ENCODE peak calls at places on chromosomes 11 and 22, in eight cellular contexts. H, P, F, O, V, T, I and M are unnamed samples.

GRCh38 chr11:44178381-44178780 is 82.9 kb downstream of the EXT2 start:
- DNase-seq in P (peak; percentile 61), V (peak; percentile 34), I (no peak), O (peak; percentile 22), T (no peak), F (no peak), H (no peak), M (no peak)

GRCh38 chr22:41429232-41429945 is 17.2 kb downstream of the TOB2 start:
- DNase-seq in I (no peak), T (no peak), P (no peak), F (no peak), H (no peak), O (peak; percentile 27), V (no peak), M (no peak)

GRCh38 chr11:107263865-107264563 is 193.6 kb downstream of the CWF19L2 start:
- DNase-seq in F (no peak), H (no peak), V (no peak), T (no peak), O (no peak), I (no peak), P (no peak), M (no peak)

GRCh38 chr11:6554828-6555706 is 48.3 kb downstream of the RRP8 start:
- DNase-seq in V (no peak), P (no peak), O (no peak), I (no peak), T (no peak), H (no peak), F (no peak), M (no peak)

GRCh38 chr11:1152316-1153104 is 5.2 kb upstream of the MUC5AC start:
- DNase-seq in O (no peak), V (peak; percentile 57), H (no peak), T (no peak), F (peak; percentile 78), I (peak; percentile 16), P (no peak), M (no peak)

GRCh38 chr11:31870609-31871309 is 59.6 kb upstream of the PAX6 start:
- DNase-seq in T (peak; percentile 48), F (peak; percentile 67), I (peak; percentile 49), P (peak; percentile 95), H (peak; percentile 24), O (peak; percentile 50), V (peak; percentile 73), M (no peak)

GRCh38 chr11:18013790-18014507 is 1.1 kb upstream of the SERGEF start:
- DNase-seq in P (peak; percentile 60), T (no peak), I (peak; percentile 23), F (no peak), V (peak; percentile 13), H (no peak), O (peak; percentile 39), M (peak; percentile 8)

GRCh38 chr11:107549253-107549953 is 16.1 kb downstream of the ALKBH8 start:
- DNase-seq in O (peak; percentile 61), P (peak; percentile 64), V (peak; percentile 66), F (peak; percentile 85), I (peak; percentile 24), T (no peak), H (peak; percentile 62), M (peak; percentile 61)

GRCh38 chr11:133809525-133810178 is 35.7 kb downstream of the SPATA19 start:
- DNase-seq in I (no peak), V (peak; percentile 26), O (no peak), P (peak; percentile 71), T (no peak), F (no peak), H (no peak), M (no peak)

GRCh38 chr22:23939017-23939357 is 22.0 kb downstream of the GSTT2B start:
- DNase-seq in O (no peak), P (no peak), I (no peak), T (no peak), V (no peak), H (no peak), F (no peak), M (no peak)

GRCh38 chr22:23686416-23687024 is 4.3 kb upstream of the RGL4 start:
- DNase-seq in T (no peak), O (no peak), F (no peak), P (no peak), H (no peak), V (no peak), I (no peak), M (no peak)

GRCh38 chr11:120603071-120603470 is 91.5 kb downstream of the GRIK4 start:
- DNase-seq in H (no peak), I (no peak), O (no peak), V (no peak), P (no peak), T (no peak), F (no peak), M (no peak)

GRCh38 chr11:57338152-57338551 is at the start of gene P2RX3:
- DNase-seq in H (no peak), O (no peak), T (no peak), P (no peak), I (no peak), F (no peak), V (no peak), M (no peak)

GRCh38 chr11:114762437-114762836 is 84.1 kb downstream of the NXPE2 start:
- DNase-seq in V (peak; percentile 86), T (no peak), F (peak; percentile 75), H (no peak), P (peak; percentile 83), I (peak; percentile 77), O (peak; percentile 75), M (peak; percentile 5)

GRCh38 chr22:34943830-34944229 is 122.1 kb upstream of the ISX start:
- DNase-seq in I (no peak), T (no peak), H (no peak), F (no peak), V (no peak), O (no peak), P (peak; percentile 11), M (no peak)

GRCh38 chr22:41449321-41449720 is 2.7 kb upstream of the TOB2 start:
- DNase-seq in O (peak; percentile 32), I (no peak), H (no peak), T (no peak), V (no peak), F (no peak), P (no peak), M (peak; percentile 15)

GRCh38 chr22:17836977-17837742 is 62.9 kb upstream of the BID start:
- DNase-seq in I (no peak), F (no peak), H (no peak), O (no peak), V (no peak), P (peak; percentile 52), T (no peak), M (no peak)

GRCh38 chr11:11808992-11809583 is 32.7 kb upstream of the USP47 start:
- DNase-seq in H (no peak), O (no peak), T (no peak), V (no peak), I (no peak), P (no peak), F (no peak), M (no peak)

GRCh38 chr22:44344407-44344806 is 31.7 kb upstream of the SHISAL1 start:
- DNase-seq in O (no peak), I (no peak), H (no peak), T (no peak), P (no peak), F (no peak), V (no peak), M (no peak)

GRCh38 chr22:30578481-30578880 is 4.0 kb upstream of the GAL3ST1 start:
- DNase-seq in H (no peak), P (no peak), F (no peak), O (no peak), V (no peak), I (no peak), T (no peak), M (no peak)

GRCh38 chr22:47606426-47606825 is 844.0 kb downstream of the TBC1D22A start:
- DNase-seq in I (no peak), P (no peak), O (no peak), F (no peak), H (no peak), T (no peak), V (no peak), M (no peak)

GRCh38 chr11:77557553-77557952 is 32.2 kb upstream of the AQP11 start:
- DNase-seq in T (no peak), F (peak; percentile 57), V (no peak), I (peak; percentile 26), O (peak; percentile 12), P (peak; percentile 82), H (peak; percentile 62), M (no peak)

GRCh38 chr11:69365567-69365966 is 71.6 kb downstream of the MYEOV start:
- DNase-seq in I (no peak), H (no peak), P (no peak), V (no peak), F (no peak), O (no peak), T (no peak), M (no peak)
- TF ChIP-seq EZH2phosphoT487 in I (no peak), H (no peak), P (no peak), V (no peak), F (no peak), O (no peak), T (no peak), M (no peak)

GRCh38 chr11:16155448-16155847 is 200.9 kb downstream of the SOX6 start:
- DNase-seq in V (no peak), P (no peak), T (no peak), F (peak; percentile 4), O (no peak), I (no peak), H (no peak), M (no peak)
- H3K9me2 ChIP-seq in V (no peaks in the 10 kb centered on the region), P (no peaks in the 10 kb centered on the region), T (no peaks in the 10 kb centered on the region), F (no peaks in the 10 kb centered on the region), O (no peaks in the 10 kb centered on the region), I (no peaks in the 10 kb centered on the region), H (no peaks in the 10 kb centered on the region), M (no peaks in the 10 kb centered on the region)

GRCh38 chr11:61883947-61884346 is 7.4 kb downstream of the FADS3 start:
- DNase-seq in O (no peak), V (no peak), I (no peak), T (no peak), H (no peak), P (no peak), F (no peak), M (no peak)
- H3K4me3 ChIP-seq in O (no peak overlapping the region), V (no peak overlapping the region), I (no peak overlapping the region), T (no peak overlapping the region), H (no peak overlapping the region), P (no peak overlapping the region), F (no peak overlapping the region), M (no peak overlapping the region)

GRCh38 chr11:90809581-90809980 is 586.7 kb upstream of the CHORDC1 start:
- DNase-seq in I (no peak), O (no peak), F (no peak), H (no peak), P (no peak), T (no peak), V (no peak), M (no peak)

GRCh38 chr11:90803366-90803765 is 580.5 kb upstream of the CHORDC1 start:
- DNase-seq in T (no peak), O (no peak), I (no peak), H (no peak), P (peak; percentile 37), F (peak; percentile 89), V (no peak), M (no peak)

GRCh38 chr11:90803781-90804180 is 580.9 kb upstream of the CHORDC1 start:
- DNase-seq in H (no peak), O (no peak), V (no peak), F (peak; percentile 34), P (no peak), I (no peak), T (no peak), M (no peak)

DNA sequence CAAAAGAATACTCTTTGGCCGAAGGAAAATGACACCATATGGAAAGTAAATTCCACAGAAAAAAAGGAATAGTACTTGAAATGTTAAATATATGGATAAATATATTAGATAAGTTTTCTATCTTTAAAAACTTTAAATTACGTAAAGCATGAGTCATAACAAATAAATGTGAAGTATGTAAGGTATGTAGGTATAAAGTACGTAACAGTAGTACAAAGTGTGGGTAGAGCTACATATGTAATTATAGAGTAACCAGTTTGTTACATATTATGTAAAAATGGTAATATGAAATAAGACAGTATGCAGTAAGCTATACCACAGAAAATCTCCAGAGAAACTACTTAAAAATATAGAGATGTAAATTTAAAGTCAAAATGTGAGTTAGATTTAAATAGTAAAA is 582.3 kb upstream of the CHORDC1 start:
- DNase-seq in I (no peak), O (no peak), T (no peak), P (peak; percentile 9), F (peak; percentile 72), V (no peak), H (no peak), M (no peak)
- TF ChIP-seq EZH2phosphoT487 in I (no peak), O (no peak), T (no peak), P (no peak), F (no peak), V (no peak), H (no peak), M (no peak)